ENCODE peak calls at places on chromosome 3, in six cellular contexts. One of them, this sample, is unnamed. For H3K27me3, the result is how much of the 10 kb centered on the place peaks cover.

GRCh38 chr3:193730976-193731375 is 138.0 kb downstream of the OPA1 start:
- DNase-seq in mesenchymal stem cell: no peak
- DNase-seq in fibroblast of lung: no peak
- DNase-seq in neural progenitor cell: peak
- DNase-seq in GM23248: no peak
- DNase-seq in colonic mucosa: no peak
- DNase-seq in this sample: no peak

GRCh38 chr3:71189480-71189879 is 394.0 kb downstream of the FOXP1 start:
- DNase-seq in colonic mucosa: no peak
- DNase-seq in neural progenitor cell: no peak
- DNase-seq in mesenchymal stem cell: peak
- DNase-seq in GM23248: peak
- DNase-seq in fibroblast of lung: peak
- DNase-seq in this sample: no peak

GRCh38 chr3:116111765-116112164 is 333.5 kb downstream of the LSAMP start:
- DNase-seq in colonic mucosa: no peak
- DNase-seq in fibroblast of lung: no peak
- DNase-seq in neural progenitor cell: no peak
- DNase-seq in mesenchymal stem cell: no peak
- DNase-seq in GM23248: no peak
- DNase-seq in this sample: no peak

GRCh38 chr3:57158813-57159678 is 6.1 kb downstream of the IL17RD start:
- DNase-seq in neural progenitor cell: peak
- DNase-seq in colonic mucosa: no peak
- DNase-seq in GM23248: no peak
- DNase-seq in mesenchymal stem cell: peak
- DNase-seq in fibroblast of lung: peak
- DNase-seq in this sample: no peak

GRCh38 chr3:101816215-101817149 is 32.8 kb upstream of the NFKBIZ start:
- DNase-seq in GM23248: peak
- DNase-seq in mesenchymal stem cell: no peak
- DNase-seq in colonic mucosa: no peak
- DNase-seq in neural progenitor cell: no peak
- DNase-seq in fibroblast of lung: peak
- DNase-seq in this sample: no peak

GRCh38 chr3:44555753-44556152 is 760 bp downstream of the ZKSCAN7 start:
- DNase-seq in mesenchymal stem cell: peak
- DNase-seq in fibroblast of lung: peak
- DNase-seq in colonic mucosa: no peak
- DNase-seq in GM23248: peak
- DNase-seq in neural progenitor cell: no peak
- DNase-seq in this sample: peak

GRCh38 chr3:13146643-13147143 is 73.5 kb upstream of the IQSEC1 start:
- DNase-seq in fibroblast of lung: no peak
- DNase-seq in colonic mucosa: no peak
- DNase-seq in mesenchymal stem cell: no peak
- DNase-seq in neural progenitor cell: no peak
- DNase-seq in GM23248: no peak
- DNase-seq in this sample: no peak

GRCh38 chr3:168620854-168621253 is 525.1 kb upstream of the GOLIM4 start:
- DNase-seq in neural progenitor cell: peak
- DNase-seq in mesenchymal stem cell: peak
- DNase-seq in colonic mucosa: peak
- DNase-seq in GM23248: peak
- DNase-seq in fibroblast of lung: peak
- DNase-seq in this sample: peak

GRCh38 chr3:156535162-156535627 is 19.7 kb downstream of the SSR3 start:
- DNase-seq in colonic mucosa: peak
- DNase-seq in neural progenitor cell: no peak
- DNase-seq in GM23248: peak
- DNase-seq in fibroblast of lung: peak
- DNase-seq in mesenchymal stem cell: peak
- DNase-seq in this sample: peak

GRCh38 chr3:52636673-52637072 is 49.0 kb downstream of the PBRM1 start:
- DNase-seq in GM23248: peak
- DNase-seq in neural progenitor cell: no peak
- DNase-seq in colonic mucosa: no peak
- DNase-seq in mesenchymal stem cell: no peak
- DNase-seq in fibroblast of lung: peak
- DNase-seq in this sample: peak

GRCh38 chr3:158104346-158105020 is 1.7 kb downstream of the SHOX2 start:
- DNase-seq in colonic mucosa: no peak
- DNase-seq in mesenchymal stem cell: peak
- DNase-seq in GM23248: no peak
- DNase-seq in neural progenitor cell: no peak
- DNase-seq in fibroblast of lung: no peak
- DNase-seq in this sample: no peak

GRCh38 chr3:71444028-71444860 is 139.3 kb downstream of the FOXP1 start:
- DNase-seq in colonic mucosa: peak
- DNase-seq in GM23248: peak
- DNase-seq in fibroblast of lung: peak
- DNase-seq in mesenchymal stem cell: peak
- DNase-seq in neural progenitor cell: no peak
- DNase-seq in this sample: no peak

GRCh38 chr3:129230311-129231019 is 18.9 kb upstream of the COPG1 start:
- DNase-seq in neural progenitor cell: no peak
- DNase-seq in mesenchymal stem cell: peak
- DNase-seq in colonic mucosa: no peak
- DNase-seq in GM23248: peak
- DNase-seq in fibroblast of lung: peak
- DNase-seq in this sample: peak

GRCh38 chr3:28924744-28925360 is 356.0 kb upstream of the RBMS3 start:
- DNase-seq in mesenchymal stem cell: peak
- DNase-seq in GM23248: peak
- DNase-seq in colonic mucosa: no peak
- DNase-seq in fibroblast of lung: no peak
- DNase-seq in neural progenitor cell: no peak
- DNase-seq in this sample: peak

GRCh38 chr3:65342084-65342683 is 654.4 kb upstream of the ADAMTS9 start:
- DNase-seq in colonic mucosa: peak
- DNase-seq in GM23248: peak
- DNase-seq in neural progenitor cell: peak
- DNase-seq in fibroblast of lung: peak
- DNase-seq in mesenchymal stem cell: peak
- DNase-seq in this sample: no peak

GRCh38 chr3:132255041-132255745 is 62.0 kb upstream of the ACP3 start:
- DNase-seq in fibroblast of lung: peak
- DNase-seq in neural progenitor cell: no peak
- DNase-seq in GM23248: peak
- DNase-seq in mesenchymal stem cell: peak
- DNase-seq in colonic mucosa: no peak
- DNase-seq in this sample: peak

GRCh38 chr3:9399746-9400145 is 2.3 kb downstream of the SETD5 start:
- DNase-seq in GM23248: peak
- DNase-seq in colonic mucosa: peak
- DNase-seq in mesenchymal stem cell: peak
- DNase-seq in neural progenitor cell: peak
- DNase-seq in fibroblast of lung: peak
- DNase-seq in this sample: peak

GRCh38 chr3:165217739-165218138 is 21.6 kb upstream of the SLITRK3 start:
- DNase-seq in fibroblast of lung: no peak
- DNase-seq in neural progenitor cell: no peak
- DNase-seq in mesenchymal stem cell: no peak
- DNase-seq in colonic mucosa: no peak
- DNase-seq in GM23248: no peak
- DNase-seq in this sample: no peak

GRCh38 chr3:172560026-172560425 is 36.8 kb upstream of the TNFSF10 start:
- DNase-seq in fibroblast of lung: no peak
- DNase-seq in GM23248: no peak
- DNase-seq in mesenchymal stem cell: no peak
- DNase-seq in colonic mucosa: no peak
- DNase-seq in neural progenitor cell: no peak
- DNase-seq in this sample: no peak

GRCh38 chr3:172559029-172559428 is 35.8 kb upstream of the TNFSF10 start:
- DNase-seq in colonic mucosa: no peak
- DNase-seq in mesenchymal stem cell: no peak
- DNase-seq in GM23248: no peak
- DNase-seq in fibroblast of lung: no peak
- DNase-seq in neural progenitor cell: no peak
- DNase-seq in this sample: no peak

GRCh38 chr3:172564499-172564898 is 41.3 kb upstream of the TNFSF10 start:
- DNase-seq in fibroblast of lung: no peak
- DNase-seq in mesenchymal stem cell: no peak
- DNase-seq in neural progenitor cell: no peak
- DNase-seq in colonic mucosa: no peak
- DNase-seq in GM23248: no peak
- DNase-seq in this sample: no peak

GRCh38 chr3:172561894-172562664 is 38.8 kb upstream of the TNFSF10 start:
- DNase-seq in fibroblast of lung: no peak
- DNase-seq in GM23248: no peak
- DNase-seq in colonic mucosa: peak
- DNase-seq in mesenchymal stem cell: no peak
- DNase-seq in neural progenitor cell: no peak
- DNase-seq in this sample: no peak

GRCh38 chr3:172562881-172563835 is 39.9 kb upstream of the TNFSF10 start:
- DNase-seq in colonic mucosa: peak
- DNase-seq in GM23248: peak
- DNase-seq in neural progenitor cell: no peak
- DNase-seq in fibroblast of lung: peak
- DNase-seq in mesenchymal stem cell: peak
- DNase-seq in this sample: peak
- H3K9ac ChIP-seq in colonic mucosa: peak
- H3K9ac ChIP-seq in GM23248: peak
- H3K9ac ChIP-seq in neural progenitor cell: no peak
- H3K9ac ChIP-seq in fibroblast of lung: peak
- H3K9ac ChIP-seq in mesenchymal stem cell: peak
- H3K9ac ChIP-seq in this sample: peak

DNA sequence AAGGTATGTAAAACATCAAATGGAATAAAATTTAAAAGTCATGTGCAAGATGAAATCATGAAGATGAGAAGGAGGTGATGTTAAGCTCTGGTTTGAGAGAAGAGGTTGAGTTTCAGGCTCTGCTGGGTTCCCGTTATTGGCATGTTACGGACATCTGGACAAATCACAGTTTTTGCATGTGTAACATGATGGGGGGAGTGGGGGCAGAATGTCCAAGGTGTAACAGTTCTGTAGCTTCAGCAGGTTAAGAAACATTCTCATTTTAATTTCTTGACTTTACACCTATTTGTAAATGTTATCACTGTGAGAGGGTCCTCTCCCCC is 17.2 kb downstream of the TRIM71 start:
- DNase-seq in mesenchymal stem cell: no peak
- DNase-seq in neural progenitor cell: no peak
- DNase-seq in GM23248: no peak
- DNase-seq in fibroblast of lung: no peak
- DNase-seq in colonic mucosa: no peak
- DNase-seq in this sample: no peak
- H3K4me3 ChIP-seq in mesenchymal stem cell: no peak
- H3K4me3 ChIP-seq in neural progenitor cell: peak
- H3K4me3 ChIP-seq in GM23248: no peak
- H3K4me3 ChIP-seq in fibroblast of lung: no peak
- H3K4me3 ChIP-seq in colonic mucosa: no peak
- H3K4me3 ChIP-seq in this sample: no peak

GRCh38 chr3:27720899-27721716 is 1.0 kb downstream of the EOMES start:
- DNase-seq in neural progenitor cell: peak
- DNase-seq in fibroblast of lung: no peak
- DNase-seq in GM23248: peak
- DNase-seq in mesenchymal stem cell: no peak
- DNase-seq in colonic mucosa: no peak
- DNase-seq in this sample: no peak

GRCh38 chr3:27717200-27717852 is 4.8 kb downstream of the EOMES start:
- DNase-seq in fibroblast of lung: no peak
- DNase-seq in GM23248: no peak
- DNase-seq in mesenchymal stem cell: no peak
- DNase-seq in colonic mucosa: no peak
- DNase-seq in neural progenitor cell: no peak
- DNase-seq in this sample: no peak

GRCh38 chr3:27718459-27718858 is 3.7 kb downstream of the EOMES start:
- DNase-seq in GM23248: no peak
- DNase-seq in fibroblast of lung: no peak
- DNase-seq in mesenchymal stem cell: no peak
- DNase-seq in colonic mucosa: no peak
- DNase-seq in neural progenitor cell: no peak
- DNase-seq in this sample: no peak

GRCh38 chr3:27720029-27720518 is 2.0 kb downstream of the EOMES start:
- DNase-seq in colonic mucosa: no peak
- DNase-seq in fibroblast of lung: no peak
- DNase-seq in GM23248: no peak
- DNase-seq in neural progenitor cell: no peak
- DNase-seq in mesenchymal stem cell: no peak
- DNase-seq in this sample: no peak

DNA sequence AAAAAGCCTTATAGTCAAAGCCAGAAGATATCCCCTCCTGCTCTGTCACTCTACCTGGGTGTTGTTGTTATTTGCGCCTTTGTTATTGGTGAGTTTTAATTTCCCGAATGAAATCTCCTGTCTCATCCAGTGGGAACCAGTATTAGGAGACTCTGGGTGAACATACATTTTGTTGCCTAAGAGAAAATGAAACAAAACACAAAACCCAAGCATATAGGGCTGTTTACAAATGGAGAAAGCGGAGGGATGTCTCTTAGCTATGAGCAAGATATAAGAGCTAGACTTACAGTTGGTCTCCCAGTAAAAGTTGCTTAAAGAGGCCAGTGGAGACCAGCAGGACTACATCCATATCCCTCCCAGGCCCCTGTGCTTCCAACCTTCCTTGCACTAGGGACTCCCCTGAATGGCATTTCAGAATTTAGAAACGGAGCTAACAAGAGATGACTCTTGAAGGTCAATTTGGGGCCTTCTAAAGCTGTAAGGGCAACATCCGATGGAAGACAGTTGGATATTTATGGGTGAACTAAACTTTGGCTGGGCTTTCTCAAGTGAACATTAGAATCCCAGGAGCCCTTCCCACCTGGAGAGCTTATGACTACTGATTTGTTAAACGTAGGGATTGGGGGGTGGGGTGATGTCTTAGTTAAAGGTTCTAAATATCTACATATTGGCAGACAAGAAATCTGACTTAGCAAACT is 2.7 kb downstream of the EOMES start:
- DNase-seq in neural progenitor cell: no peak
- DNase-seq in mesenchymal stem cell: no peak
- DNase-seq in colonic mucosa: no peak
- DNase-seq in GM23248: no peak
- DNase-seq in fibroblast of lung: no peak
- DNase-seq in this sample: no peak
- H3K27me3 ChIP-seq in neural progenitor cell: half or more
- H3K27me3 ChIP-seq in mesenchymal stem cell: half or more
- H3K27me3 ChIP-seq in colonic mucosa: half or more
- H3K27me3 ChIP-seq in GM23248: half or more
- H3K27me3 ChIP-seq in fibroblast of lung: half or more
- H3K27me3 ChIP-seq in this sample: under half

GRCh38 chr3:107958151-107958550 is 132.7 kb downstream of the CD47 start:
- DNase-seq in mesenchymal stem cell: no peak
- DNase-seq in GM23248: peak
- DNase-seq in colonic mucosa: no peak
- DNase-seq in neural progenitor cell: no peak
- DNase-seq in fibroblast of lung: peak
- DNase-seq in this sample: no peak

GRCh38 chr3:107954845-107955244 is 136.0 kb downstream of the CD47 start:
- DNase-seq in mesenchymal stem cell: no peak
- DNase-seq in fibroblast of lung: no peak
- DNase-seq in GM23248: no peak
- DNase-seq in colonic mucosa: no peak
- DNase-seq in neural progenitor cell: no peak
- DNase-seq in this sample: no peak

GRCh38 chr3:107957506-107957905 is 133.3 kb downstream of the CD47 start:
- DNase-seq in neural progenitor cell: no peak
- DNase-seq in GM23248: peak
- DNase-seq in fibroblast of lung: no peak
- DNase-seq in colonic mucosa: no peak
- DNase-seq in mesenchymal stem cell: peak
- DNase-seq in this sample: peak

GRCh38 chr3:107959767-107960166 is 131.1 kb downstream of the CD47 start:
- DNase-seq in GM23248: peak
- DNase-seq in mesenchymal stem cell: peak
- DNase-seq in fibroblast of lung: peak
- DNase-seq in colonic mucosa: no peak
- DNase-seq in neural progenitor cell: no peak
- DNase-seq in this sample: no peak

GRCh38 chr3:107956991-107957467 is 133.8 kb downstream of the CD47 start:
- DNase-seq in GM23248: peak
- DNase-seq in colonic mucosa: peak
- DNase-seq in fibroblast of lung: peak
- DNase-seq in mesenchymal stem cell: peak
- DNase-seq in neural progenitor cell: no peak
- DNase-seq in this sample: peak
- H3K9ac ChIP-seq in GM23248: peak
- H3K9ac ChIP-seq in colonic mucosa: no peak
- H3K9ac ChIP-seq in fibroblast of lung: no peak
- H3K9ac ChIP-seq in mesenchymal stem cell: peak
- H3K9ac ChIP-seq in neural progenitor cell: no peak
- H3K9ac ChIP-seq in this sample: peak

This sample was measured in adipocyte.